ENCODE peak calls at places on chromosomes 16 and 17, in eight cellular contexts. E is upper lobe of right lung, P is testis, H is stomach, Q is A549, X is astrocyte of the spinal cord, B is uterus, Y is K562. N is an unnamed sample.

GRCh38 chr17:41544497-41544896 is 16.4 kb upstream of the KRT19 start:
- DNase-seq in Q (peak; percentile 38), X (no peak), B (no peak), E (no peak), H (no peak), Y (peak; percentile 49), P (no peak), N (peak; percentile 58)

GRCh38 chr17:31788956-31789355 is 70.1 kb downstream of the COPRS start:
- DNase-seq in Y (no peak), B (no peak), Q (no peak), X (no peak), P (no peak), H (no peak), E (no peak), N (peak; percentile 91)

GRCh38 chr16:79265701-79266100 is 334.8 kb downstream of the MAF start:
- DNase-seq in X (no peak), H (no peak), B (no peak), Q (no peak), Y (no peak), P (no peak), E (no peak), N (no peak)

GRCh38 chr16:63883091-63883490 is 1238.8 kb downstream of the CDH11 start:
- DNase-seq in E (no peak), B (no peak), Y (no peak), Q (no peak), P (no peak), X (no peak), H (no peak), N (no peak)

GRCh38 chr16:47644166-47644565 is 183.0 kb downstream of the PHKB start:
- DNase-seq in H (peak; percentile 28), E (no peak), Y (no peak), Q (no peak), X (peak; percentile 94), P (peak; percentile 23), B (no peak), N (peak; percentile 91)

GRCh38 chr17:74746376-74746775 is 2.1 kb upstream of the NHERF1 start:
- DNase-seq in Y (no peak), B (no peak), X (no peak), P (no peak), E (no peak), H (no peak), Q (no peak), N (no peak)

GRCh38 chr17:72535346-72535745 is 414.5 kb downstream of the SOX9 start:
- DNase-seq in Y (no peak), H (no peak), P (no peak), B (no peak), E (no peak), X (no peak), Q (no peak), N (no peak)

GRCh38 chr17:67431210-67432015 is 54.3 kb downstream of the PITPNC1 start:
- DNase-seq in Y (peak; percentile 21), E (no peak), P (no peak), X (peak; percentile 88), Q (peak; percentile 45), H (no peak), B (no peak), N (peak; percentile 65)

GRCh38 chr16:27048316-27048715 is 18.4 kb upstream of the C16orf82 start:
- DNase-seq in P (no peak), Y (no peak), H (no peak), B (no peak), E (no peak), X (no peak), Q (no peak), N (peak; percentile 1)

GRCh38 chr17:10879110-10879509 is 41.2 kb upstream of the PIRT start:
- DNase-seq in H (peak; percentile 50), P (peak; percentile 50), Y (peak; percentile 7), B (no peak), X (no peak), Q (no peak), E (no peak), N (no peak)

GRCh38 chr17:27332485-27333409 is 38.8 kb downstream of the WSB1 start:
- DNase-seq in Q (peak; percentile 97), P (peak; percentile 98), E (peak; percentile 99), Y (peak; percentile 99), H (peak; percentile 97), X (peak; percentile 98), B (peak; percentile 98), N (peak; percentile 98)

GRCh38 chr17:4498461-4499397 is at the start of gene SPNS2:
- DNase-seq in P (peak; percentile 78), E (peak; percentile 86), Q (peak; percentile 93), B (no peak), X (no peak), Y (peak; percentile 59), H (peak; percentile 83), N (peak; percentile 72)

GRCh38 chr17:79793924-79794304 is 3.0 kb downstream of the CBX8 start:
- DNase-seq in Y (no peak), H (no peak), P (no peak), B (no peak), Q (peak; percentile 98), X (peak; percentile 51), E (no peak), N (peak; percentile 72)

GRCh38 chr16:89678258-89678657 is 8.2 kb upstream of the CDK10 start:
- DNase-seq in H (no peak), P (no peak), Q (no peak), E (no peak), X (no peak), B (no peak), Y (no peak), N (no peak)

GRCh38 chr17:72176902-72177660 is 56.3 kb downstream of the SOX9 start:
- DNase-seq in X (peak; percentile 26), E (no peak), P (no peak), B (no peak), H (no peak), Y (no peak), Q (no peak), N (peak; percentile 63)

GRCh38 chr17:58413684-58414083 is 3.6 kb downstream of the RNF43 start:
- DNase-seq in P (no peak), B (no peak), X (no peak), E (no peak), Y (no peak), H (no peak), Q (no peak), N (no peak)

GRCh38 chr17:58416396-58416795 is 938 bp downstream of the RNF43 start:
- DNase-seq in X (no peak), P (no peak), Q (no peak), B (no peak), E (no peak), H (no peak), Y (no peak), N (no peak)

GRCh38 chr17:58415371-58416055 is 1.8 kb downstream of the RNF43 start:
- DNase-seq in Y (no peak), H (peak; percentile 65), X (no peak), B (no peak), E (no peak), P (peak; percentile 71), Q (peak; percentile 38), N (no peak)

GRCh38 chr17:58412910-58413630 is 4.3 kb downstream of the RNF43 start:
- DNase-seq in Q (no peak), X (no peak), Y (peak; percentile 54), E (no peak), P (no peak), H (no peak), B (no peak), N (no peak)

DNA sequence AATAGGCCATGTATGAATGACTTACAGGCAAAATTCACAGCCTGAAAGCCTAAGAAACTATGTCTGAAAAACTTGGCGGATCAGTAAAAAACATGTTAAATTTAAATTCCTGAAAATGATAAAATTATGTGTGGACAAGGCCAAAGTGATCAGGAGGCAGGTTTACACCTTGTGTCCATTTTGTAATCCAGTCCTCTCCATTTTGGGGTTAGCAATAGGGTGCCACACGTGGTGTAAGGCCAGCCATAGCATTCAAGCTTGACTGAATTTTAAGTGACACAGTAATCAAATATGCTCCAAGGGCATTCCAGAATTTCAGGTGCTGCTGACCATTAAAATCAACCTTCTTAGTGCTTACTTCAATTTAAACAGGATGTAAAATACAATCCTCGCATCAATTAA is 2.7 kb downstream of the RNF43 start:
- DNase-seq in H (no peak), Q (no peak), P (peak; percentile 32), Y (peak; percentile 69), B (no peak), E (no peak), X (no peak), N (no peak)
- H3K4me3 ChIP-seq in H (peak overlapping the region; percentile 37), Q (peak overlapping the region; percentile 9), P (no peak overlapping the region), Y (peak overlapping the region; percentile 1), B (no peak overlapping the region), E (peak overlapping the region; percentile 41), X (no peak overlapping the region), N (no peak overlapping the region)

DNA sequence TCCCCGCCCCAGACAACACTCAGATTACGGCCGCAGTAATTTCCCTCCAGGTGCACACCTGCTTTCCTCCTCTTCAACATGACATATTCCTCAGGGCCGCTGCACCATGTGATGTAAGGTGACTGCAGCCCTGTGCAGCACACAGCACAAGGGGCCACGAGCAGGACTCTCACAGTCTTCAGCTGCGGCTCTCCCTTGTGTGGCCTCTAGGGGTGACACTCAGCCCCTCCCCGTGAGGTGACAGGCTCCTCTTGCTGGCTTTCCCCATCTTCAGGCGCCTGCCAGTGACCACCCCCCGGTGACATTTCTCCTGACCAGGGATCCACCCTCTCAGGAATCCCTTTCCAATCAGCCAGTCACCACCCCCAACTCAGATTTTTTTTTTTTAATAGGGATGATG is 31.3 kb upstream of the ABCC3 start:
- DNase-seq in X (no peak), B (no peak), Y (peak; percentile 45), P (no peak), E (no peak), Q (peak; percentile 68), H (no peak), N (no peak)
- TF ChIP-seq CTCF in X (peak; percentile 14), B (no peak), Y (peak; percentile 48), P (no peak), E (no peak), Q (no peak), H (no peak), N (no peak)

DNA sequence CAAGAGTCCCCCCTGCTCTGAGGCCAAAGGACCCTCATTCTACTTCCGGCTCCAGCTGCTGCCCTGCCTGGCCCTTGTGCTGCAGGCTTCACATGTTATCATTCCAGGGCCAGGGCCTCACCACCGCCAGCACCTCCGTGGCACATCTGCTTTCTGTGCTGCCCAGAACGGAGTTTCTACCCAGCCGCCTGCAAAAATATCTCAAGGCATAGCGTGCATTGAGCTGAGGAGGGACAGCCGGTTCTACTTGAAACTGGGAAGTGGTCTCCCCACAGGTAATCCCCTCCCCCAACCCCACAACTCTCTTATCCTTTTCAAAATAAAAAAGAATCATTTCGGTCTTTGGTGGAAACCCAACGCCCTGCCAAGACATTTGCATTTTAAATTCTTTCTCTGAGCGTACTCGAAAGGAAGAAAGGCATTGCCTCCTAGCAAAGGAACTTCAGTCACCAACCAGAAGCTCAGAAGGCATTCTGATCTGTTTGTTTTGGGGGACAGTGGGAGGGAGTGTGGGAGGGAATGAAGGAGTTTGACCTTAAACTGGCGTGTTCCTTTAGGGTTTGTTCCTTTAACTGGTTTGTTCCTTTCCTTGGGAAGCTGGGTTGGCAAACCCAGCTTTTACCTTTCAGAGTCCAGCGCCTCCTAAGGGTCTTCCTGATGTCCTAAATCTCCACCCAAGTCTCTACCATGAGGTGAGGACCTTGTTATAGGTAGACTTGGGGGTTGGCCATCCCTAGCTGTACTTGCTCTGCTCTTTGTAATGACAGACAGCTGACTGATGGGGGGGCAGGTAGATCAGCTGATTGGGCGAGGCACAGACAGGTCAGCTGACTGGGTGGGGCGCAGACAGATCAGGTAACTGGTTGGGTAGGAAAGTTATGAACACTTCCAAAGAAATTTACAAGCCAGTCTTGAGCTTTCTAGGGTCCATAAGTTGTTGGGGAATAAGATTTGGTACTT is 33.4 kb upstream of the PIK3R6 start:
- DNase-seq in E (no peak), P (no peak), Y (no peak), X (no peak), Q (no peak), B (no peak), H (peak; percentile 17), N (no peak)
- H3K4me3 ChIP-seq in E (no peak overlapping the region), P (no peak overlapping the region), Y (no peak overlapping the region), X (no peak overlapping the region), Q (no peak overlapping the region), B (no peak overlapping the region), H (no peak overlapping the region), N (no peak overlapping the region)

GRCh38 chr16:57914244-57915173 is 56.4 kb downstream of the CNGB1 start:
- DNase-seq in B (no peak), P (no peak), Y (no peak), X (no peak), H (no peak), Q (no peak), E (no peak), N (no peak)
- TF ChIP-seq CTCF in B (no peak), P (no peak), Y (no peak), X (no peak), H (no peak), Q (no peak), E (no peak), N (no peak)

N was measured in foreskin fibroblast.